ENCODE peak calls at places on chromosomes 5 and 9, in five cellular contexts. S is heart right ventricle, N is H7, J is H54, Y is NCI-H1092. X is an unnamed sample.

GRCh38 chr9:99637640-99638039 is 184.0 kb upstream of the NR4A3 start:
- DNase-seq in S (no peak), N (no peak), J (no peak), Y (no peak), X (no peak)

GRCh38 chr9:110650991-110651411 is 17.6 kb upstream of the MUSK start:
- DNase-seq in S (no peak), N (no peak), J (no peak), Y (no peak), X (peak; percentile 90)

GRCh38 chr5:36090033-36090432 is 23.4 kb upstream of the UGT3A2 start:
- DNase-seq in S (no peak), N (no peak), J (no peak), Y (no peak), X (no peak)

GRCh38 chr5:109833946-109834345 is 144.2 kb downstream of the MAN2A1 start:
- DNase-seq in S (no peak), N (no peak), J (no peak), Y (no peak), X (no peak)

GRCh38 chr5:109412981-109413402 is 3.2 kb upstream of the PJA2 start:
- DNase-seq in S (no peak), N (no peak), J (no peak), Y (no peak), X (no peak)

GRCh38 chr5:1446602-1447343 is 1.5 kb upstream of the SLC6A3 start:
- DNase-seq in S (no peak), N (no peak), J (no peak), Y (no peak), X (no peak)

GRCh38 chr5:117454716-117455212 is 880.1 kb upstream of the SEMA6A start:
- DNase-seq in S (peak; percentile 14), N (no peak), J (peak; percentile 3), Y (peak; percentile 10), X (no peak)

GRCh38 chr5:92472981-92473566 is 1090.0 kb upstream of the ARRDC3 start:
- DNase-seq in S (no peak), N (no peak), J (no peak), Y (no peak), X (no peak)

GRCh38 chr9:3337515-3337914 is 188.3 kb downstream of the RFX3 start:
- DNase-seq in S (peak; percentile 16), N (no peak), J (peak; percentile 10), Y (no peak), X (no peak)

GRCh38 chr9:12784461-12785250 is 9.8 kb downstream of the LURAP1L start:
- DNase-seq in S (no peak), N (no peak), J (no peak), Y (no peak), X (no peak)

GRCh38 chr5:170087168-170087817 is 18.4 kb upstream of the FOXI1 start:
- DNase-seq in S (no peak), N (no peak), J (no peak), Y (no peak), X (no peak)

X was measured in HS-27A.